ENCODE peak calls at places on chromosomes 1 and 21, in nine cellular contexts. R is dermis microvascular lymphatic vessel endothelial cell; K is astrocyte of the cerebellum; G is CD4-positive, alpha-beta T cell; A is aorta; O is amniotic stem cell; E is stimulated activated CD4-positive, alpha-beta T cell treated with anti-CD3 and anti-CD28 coated beads, Interleukin-4, amount 100 ng/mL, for 4 hours; N is SK-MEL-5; S is psoas muscle. P is an unnamed sample.
A peak's percentile ranks its signal among the peaks of the same experiment; 100 is the strongest.

GRCh38 chr1:202848191-202848542 is 37.4 kb downstream of the PCAT6 start:
- DNase-seq in R (no peak), K (no peak), G (no peak), A (no peak), O (no peak), E (no peak), N (no peak), S (no peak), P (no peak)

GRCh38 chr1:202181586-202181985 is 12.0 kb upstream of the LGR6 start:
- DNase-seq in R (no peak), K (no peak), G (no peak), A (no peak), O (no peak), E (no peak), N (no peak), S (no peak), P (no peak)

GRCh38 chr1:209199822-209200221 is 383.7 kb upstream of the CAMK1G start:
- DNase-seq in R (no peak), K (no peak), G (no peak), A (no peak), O (no peak), E (no peak), N (no peak), S (no peak), P (no peak)

GRCh38 chr1:81484284-81484683 is 316.4 kb upstream of the ADGRL2 start:
- DNase-seq in R (no peak), K (no peak), G (no peak), A (no peak), O (no peak), E (no peak), N (no peak), S (no peak), P (no peak)

GRCh38 chr1:115114308-115114707 is 25.0 kb upstream of the TSPAN2 start:
- DNase-seq in R (peak; percentile 61), K (no peak), G (peak; percentile 18), A (peak; percentile 66), O (no peak), E (no peak), N (no peak), S (no peak), P (no peak)

GRCh38 chr1:44417351-44418021 is 12.4 kb downstream of the RNF220 start:
- DNase-seq in R (peak; percentile 57), K (no peak), G (no peak), A (no peak), O (no peak), E (no peak), N (no peak), S (no peak), P (no peak)

GRCh38 chr1:171251741-171252300 is 3.5 kb downstream of the FMO1 start:
- DNase-seq in R (peak; percentile 39), K (no peak), G (no peak), A (no peak), O (no peak), E (peak; percentile 1), N (peak; percentile 2), S (no peak), P (no peak)

GRCh38 chr1:202106340-202107284 is 16.1 kb upstream of the GPR37L1 start:
- DNase-seq in R (no peak), K (no peak), G (no peak), A (no peak), O (no peak), E (no peak), N (no peak), S (no peak), P (no peak)

GRCh38 chr21:37368536-37369279 is 2.1 kb downstream of the DYRK1A start:
- DNase-seq in R (peak; percentile 56), K (no peak), G (no peak), A (no peak), O (no peak), E (no peak), N (peak; percentile 29), S (no peak), P (no peak)

GRCh38 chr1:112462953-112463279 is 45.8 kb upstream of the WNT2B start:
- DNase-seq in R (no peak), K (no peak), G (no peak), A (no peak), O (no peak), E (no peak), N (no peak), S (no peak), P (no peak)

GRCh38 chr1:182507685-182508084 is 57.7 kb downstream of the RGSL1 start:
- DNase-seq in R (no peak), K (no peak), G (no peak), A (no peak), O (no peak), E (no peak), N (no peak), S (no peak), P (no peak)